ENCODE peak calls at places on chromosomes 4 and X, in nine cellular contexts. J, Q, B, D, G, Z, P, W and I are unnamed samples.

GRCh38 chr4:106312997-106313522 is 2.9 kb downstream of the TBCK start:
- DNase-seq in D (no peak), P (no peak), B (no peak), J (no peak), G (no peak), W (no peak), Z (no peak), Q (peak), I (no peak)

GRCh38 chr4:14018191-14018853 is 390.8 kb upstream of the BOD1L1 start:
- DNase-seq in B (no peak), G (no peak), D (no peak), W (no peak), J (no peak), Z (no peak), Q (no peak), P (no peak), I (no peak)

GRCh38 chr4:72319596-72319995 is 249.4 kb downstream of the ADAMTS3 start:
- DNase-seq in B (no peak), J (no peak), G (peak), Q (peak), Z (no peak), W (no peak), P (peak), D (no peak), I (no peak)

GRCh38 chr4:1048781-1049590 is 37.6 kb downstream of the FGFRL1 start:
- DNase-seq in Z (no peak), G (no peak), W (no peak), P (no peak), D (no peak), J (no peak), Q (no peak), B (no peak), I (no peak)

GRCh38 chr4:53039741-53040458 is 177.8 kb downstream of the RASL11B start:
- DNase-seq in Q (no peak), G (no peak), Z (no peak), P (no peak), D (no peak), J (no peak), W (no peak), B (no peak), I (no peak)

GRCh38 chr4:42331914-42332368 is 65.3 kb upstream of the SHISA3 start:
- DNase-seq in J (no peak), W (no peak), Q (peak), Z (peak), B (no peak), G (peak), P (peak), D (no peak), I (no peak)

GRCh38 chr4:26838055-26838842 is 22.4 kb upstream of the STIM2 start:
- DNase-seq in Z (no peak), Q (peak), W (no peak), J (no peak), P (no peak), B (no peak), D (no peak), G (no peak), I (no peak)

GRCh38 chrX:133880032-133880443 is 105.4 kb downstream of the GPC3 start:
- DNase-seq in J (no peak), P (no peak), G (no peak), D (no peak), Z (no peak), B (no peak), W (no peak), Q (no peak), I (no peak)

GRCh38 chr4:169689681-169690080 is 68.1 kb downstream of the HPF1 start:
- DNase-seq in Q (no peak), G (no peak), W (no peak), Z (no peak), B (no peak), D (no peak), J (no peak), P (no peak), I (no peak)

GRCh38 chrX:23503835-23504539 is 163.3 kb upstream of the PRDX4 start:
- DNase-seq in G (peak), P (peak), D (peak), W (no peak), B (no peak), Q (peak), Z (peak), J (peak), I (no peak)

GRCh38 chr4:158758142-158758541 is 10.7 kb upstream of the FNIP2 start:
- DNase-seq in D (no peak), Z (no peak), G (no peak), B (no peak), W (no peak), Q (peak), P (peak), J (no peak), I (no peak)

GRCh38 chrX:136176399-136176825 is 29.1 kb downstream of the FHL1 start:
- DNase-seq in Z (no peak), W (no peak), Q (peak), G (peak), D (no peak), J (no peak), P (peak), B (no peak), I (no peak)